ENCODE peak calls at places on chromosomes 6 and 20, in seven cellular contexts. K is mucosa of descending colon, D is heart right ventricle, U is HepG2, Y is mammary epithelial cell, P is uterus, L is mesothelial cell of epicardium. G is an unnamed sample.

GRCh38 chr6:156747715-156748114 is 29.5 kb upstream of the ARID1B start:
- DNase-seq in D (no peak), U (no peak), K (no peak), Y (no peak), L (no peak), P (no peak), G (no peak)

GRCh38 chr20:6169251-6169650 is 46.4 kb upstream of the FERMT1 start:
- DNase-seq in K (no peak), P (no peak), U (peak; percentile 15), D (no peak), L (no peak), Y (peak; percentile 40), G (no peak)

GRCh38 chr20:45911486-45912343 is at the start of gene PLTP:
- DNase-seq in Y (no peak), P (peak; percentile 77), K (peak; percentile 82), D (peak; percentile 82), L (peak; percentile 75), U (no peak), G (peak; percentile 88)

GRCh38 chr20:872855-873520 is 39.5 kb downstream of the FAM110A start:
- DNase-seq in D (no peak), L (no peak), K (no peak), U (no peak), P (no peak), Y (no peak), G (no peak)

GRCh38 chr6:126672654-126673053 is 332.7 kb downstream of the CENPW start:
- DNase-seq in K (no peak), L (no peak), D (no peak), P (no peak), Y (no peak), U (no peak), G (no peak)

GRCh38 chr20:35120012-35120701 is 27.0 kb downstream of the EDEM2 start:
- DNase-seq in K (no peak), D (no peak), Y (no peak), U (no peak), P (no peak), L (no peak), G (no peak)

GRCh38 chr20:45254867-45255266 is 503 bp upstream of the SLPI start:
- DNase-seq in L (no peak), K (no peak), D (no peak), U (peak; percentile 37), P (no peak), Y (peak; percentile 91), G (no peak)

GRCh38 chr20:50328161-50328979 is 137.7 kb downstream of the CEBPB start:
- DNase-seq in L (no peak), U (no peak), P (no peak), D (no peak), Y (no peak), K (no peak), G (no peak)

GRCh38 chr6:136792066-136792944 is at the start of gene MAP3K5:
- DNase-seq in Y (peak; percentile 90), L (peak; percentile 84), K (peak; percentile 95), D (peak; percentile 86), P (peak; percentile 83), U (peak; percentile 33), G (no peak)

GRCh38 chr6:163941471-163941980 is 527.0 kb downstream of the QKI start:
- DNase-seq in U (no peak), D (peak; percentile 54), L (no peak), P (no peak), K (no peak), Y (no peak), G (no peak)

DNA sequence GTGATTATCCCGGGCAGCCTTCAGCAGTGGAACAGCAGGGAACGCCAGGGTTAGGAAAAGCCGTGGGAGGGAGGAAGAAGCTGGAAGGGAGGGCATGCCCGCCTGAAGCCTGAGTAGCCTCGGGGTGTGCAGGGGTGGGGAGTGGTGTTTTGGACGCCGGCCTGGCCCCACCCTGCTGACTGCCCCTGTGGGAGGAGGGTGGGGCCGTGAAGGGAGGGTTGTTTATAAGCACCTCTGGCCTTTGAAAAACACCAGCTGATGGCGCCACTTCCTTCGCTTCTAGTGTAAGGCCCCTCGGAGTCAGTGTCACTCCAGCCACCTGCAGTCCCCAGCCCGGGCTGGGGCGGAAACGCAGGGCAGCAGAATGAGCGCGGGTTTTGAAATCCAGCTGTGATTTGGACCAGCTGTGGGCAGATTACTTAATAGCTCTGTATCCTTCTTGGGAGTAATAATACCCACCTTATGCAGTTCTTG is 52.8 kb upstream of the BMP6 start:
- DNase-seq in U (no peak), P (peak; percentile 19), K (peak; percentile 61), D (peak; percentile 49), Y (peak; percentile 81), L (no peak), G (peak; percentile 87)
- TF ChIP-seq CTCF in U (no peak), P (no peak), K (no peak), D (no peak), Y (no peak), L (no peak), G (peak; percentile 30)

DNA sequence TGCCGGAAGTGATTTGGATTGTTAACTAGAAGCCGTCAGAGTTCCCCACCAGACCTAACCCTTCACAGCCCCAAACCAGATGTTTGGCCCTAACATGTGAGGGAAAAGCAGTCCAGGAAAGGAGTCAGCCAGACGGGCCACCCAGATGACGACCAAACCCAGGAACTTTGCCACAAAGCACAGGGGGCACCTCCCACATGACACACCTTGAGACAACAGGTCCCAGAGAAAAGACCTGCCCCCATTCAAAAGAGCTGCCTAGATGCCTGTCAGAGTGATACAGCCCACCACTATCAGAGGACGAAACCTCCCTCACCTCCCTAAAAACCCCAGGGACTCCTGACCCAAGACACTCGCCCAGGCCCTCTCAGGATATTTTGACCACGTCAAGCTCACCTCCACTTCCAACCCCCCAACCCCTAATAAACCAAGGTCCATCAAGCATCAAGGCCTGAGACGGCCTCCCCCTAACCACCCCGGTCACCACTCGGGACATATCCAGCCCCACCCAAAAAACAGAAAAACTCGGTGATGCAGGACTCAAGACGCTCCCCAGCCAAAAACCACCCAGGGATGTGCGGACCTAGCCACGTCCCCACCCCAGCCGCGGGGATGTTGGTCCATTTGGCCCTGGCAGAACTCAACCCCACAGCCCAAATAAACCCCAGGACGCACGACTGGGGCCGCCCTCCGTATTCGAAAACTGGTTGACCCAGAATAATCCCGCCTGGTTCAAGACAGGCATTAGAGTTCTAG is 662 bp downstream of the ZNF343 start:
- DNase-seq in L (no peak), U (peak; percentile 24), K (peak; percentile 58), D (no peak), Y (peak; percentile 32), P (no peak), G (no peak)
- TF ChIP-seq CTCF in L (no peak), U (no peak), K (no peak), D (no peak), Y (no peak), P (no peak), G (no peak)

DNA sequence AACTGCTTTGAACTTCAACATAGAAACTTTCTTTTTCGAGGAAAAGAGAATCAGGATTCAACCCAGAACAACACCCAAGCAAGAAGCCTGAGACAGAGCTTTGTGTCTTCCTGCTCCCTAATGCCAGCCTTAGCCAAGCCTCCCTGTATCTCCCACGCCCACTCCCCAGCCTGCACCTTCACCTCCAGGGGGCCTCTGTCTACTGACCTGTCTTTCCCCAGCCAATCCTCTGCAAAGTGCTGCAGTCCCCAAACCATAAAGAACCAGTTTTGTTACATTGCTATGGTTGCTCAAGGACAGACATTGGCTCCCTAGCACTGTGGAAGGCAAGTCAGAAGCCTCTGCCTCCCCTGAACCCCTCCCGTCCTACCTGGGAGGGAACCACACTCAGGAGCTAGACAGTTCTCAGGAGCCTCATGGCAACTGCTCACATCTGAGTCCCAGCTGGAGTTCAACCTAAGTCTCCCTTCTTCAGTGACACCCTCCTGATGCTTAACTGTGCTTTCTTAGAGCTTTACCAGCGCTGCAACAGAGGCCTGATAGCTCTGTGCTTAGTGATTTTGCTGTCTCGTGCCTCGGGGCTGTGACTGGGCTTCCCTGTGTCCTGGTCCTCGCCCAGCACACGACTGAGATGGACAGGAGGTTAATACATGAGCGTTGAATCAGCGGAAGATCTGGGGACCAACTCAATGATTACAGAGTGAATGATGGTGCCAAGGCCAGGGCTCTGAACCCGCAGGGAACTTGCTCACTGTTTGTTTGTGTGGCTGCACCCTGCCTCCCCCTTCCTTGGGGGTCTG is 101.5 kb upstream of the DUSP22 start:
- DNase-seq in P (no peak), Y (no peak), U (peak; percentile 33), D (no peak), L (no peak), K (no peak), G (no peak)
- TF ChIP-seq CTCF in P (no peak), Y (no peak), U (peak; percentile 67), D (no peak), L (no peak), K (no peak), G (no peak)

GRCh38 chr6:166157930-166158617 is 9.6 kb downstream of the TBXT start:
- DNase-seq in K (no peak), P (no peak), U (no peak), Y (no peak), D (no peak), L (no peak), G (no peak)

GRCh38 chr6:166151798-166152197 is 15.9 kb downstream of the TBXT start:
- DNase-seq in D (no peak), Y (no peak), P (no peak), K (no peak), U (no peak), L (no peak), G (no peak)

GRCh38 chr6:166162599-166163342 is 4.9 kb downstream of the TBXT start:
- DNase-seq in D (no peak), L (no peak), Y (no peak), P (no peak), U (no peak), K (no peak), G (no peak)

GRCh38 chr6:166152660-166153059 is 15.0 kb downstream of the TBXT start:
- DNase-seq in K (no peak), P (no peak), L (no peak), D (no peak), Y (no peak), U (no peak), G (no peak)

GRCh38 chr6:166156942-166157341 is 10.7 kb downstream of the TBXT start:
- DNase-seq in U (peak; percentile 6), P (no peak), K (no peak), L (no peak), D (no peak), Y (no peak), G (no peak)
- TF ChIP-seq CTCF in U (peak; percentile 53), P (no peak), K (no peak), L (no peak), D (no peak), Y (no peak), G (peak; percentile 51)

G was measured in osteocyte.